ENCODE peak calls at places on chromosomes 6 and 20, in six cellular contexts. X, A, Z, H, V and O are unnamed samples.

GRCh38 chr20:13322621-13323020 is 101.5 kb downstream of the ISM1 start:
- DNase-seq in X (no peak), A (no peak), Z (no peak), H (no peak), V (no peak), O (peak)

GRCh38 chr6:14799928-14800327 is 445.9 kb upstream of the JARID2 start:
- DNase-seq in X (peak), A (no peak), Z (peak), H (no peak), V (no peak), O (peak)

GRCh38 chr6:137962725-137963124 is 95.7 kb downstream of the TNFAIP3 start:
- DNase-seq in X (no peak), A (no peak), Z (no peak), H (no peak), V (no peak), O (no peak)

GRCh38 chr6:45569210-45569945 is 191.6 kb upstream of the SUPT3H start:
- DNase-seq in X (no peak), A (no peak), Z (no peak), H (no peak), V (no peak), O (no peak)

GRCh38 chr20:43040427-43040826 is 149.3 kb downstream of the PTPRT start:
- DNase-seq in X (no peak), A (no peak), Z (no peak), H (no peak), V (no peak), O (peak)

GRCh38 chr20:60177080-60177479 is 218.9 kb downstream of the CDH26 start:
- DNase-seq in X (no peak), A (no peak), Z (no peak), H (no peak), V (no peak), O (no peak)

GRCh38 chr6:111080713-111081112 is 6.6 kb upstream of the SLC16A10 start:
- DNase-seq in X (no peak), A (no peak), Z (no peak), H (no peak), V (no peak), O (no peak)

GRCh38 chr20:52572687-52573086 is 381.1 kb upstream of the ZFP64 start:
- DNase-seq in X (no peak), A (no peak), Z (no peak), H (no peak), V (no peak), O (no peak)

GRCh38 chr6:142013286-142013685 is 119.4 kb upstream of the GJE1 start:
- DNase-seq in X (no peak), A (peak), Z (peak), H (no peak), V (no peak), O (peak)

GRCh38 chr20:58150772-58151171 is 77.7 kb downstream of the ANKRD60 start:
- DNase-seq in X (no peak), A (no peak), Z (no peak), H (no peak), V (peak), O (no peak)

GRCh38 chr6:16302721-16303552 is 64.5 kb downstream of the GMPR start:
- DNase-seq in X (no peak), A (no peak), Z (no peak), H (no peak), V (no peak), O (no peak)

GRCh38 chr6:145815351-145815772 is 767 bp upstream of the FBXO30 start:
- DNase-seq in X (no peak), A (no peak), Z (no peak), H (peak), V (peak), O (peak)

GRCh38 chr6:12196326-12196936 is 93.7 kb upstream of the EDN1 start:
- DNase-seq in X (no peak), A (no peak), Z (no peak), H (no peak), V (no peak), O (no peak)

GRCh38 chr6:123806561-123806960 is 2.9 kb downstream of the NKAIN2 start:
- DNase-seq in X (no peak), A (no peak), Z (no peak), H (no peak), V (no peak), O (no peak)

GRCh38 chr20:1320902-1321653 is 7.9 kb downstream of the SDCBP2 start:
- DNase-seq in X (no peak), A (no peak), Z (no peak), H (no peak), V (no peak), O (no peak)

GRCh38 chr20:47205577-47206123 is 150.8 kb downstream of the ZMYND8 start:
- DNase-seq in X (peak), A (no peak), Z (peak), H (peak), V (peak), O (peak)

GRCh38 chr6:140671926-140672325 is 1297.5 kb upstream of the CITED2 start:
- DNase-seq in X (no peak), A (no peak), Z (no peak), H (no peak), V (no peak), O (no peak)

GRCh38 chr6:56841372-56841749 is 113.5 kb upstream of the BEND6 start:
- DNase-seq in X (no peak), A (no peak), Z (no peak), H (no peak), V (no peak), O (no peak)

GRCh38 chr6:142537612-142538478 is 236.0 kb downstream of the ADGRG6 start:
- DNase-seq in X (no peak), A (no peak), Z (no peak), H (no peak), V (no peak), O (no peak)